ENCODE peak calls at places on chromosomes 13 and 19, in seven cellular contexts. One of them, this sample, is unnamed.

GRCh38 chr13:111474136-111475002 is 153.9 kb downstream of the TEX29 start:
- DNase-seq in IMR-90: peak
- DNase-seq in fibroblast of lung: peak
- DNase-seq in AG04449: peak
- DNase-seq in RWPE1: peak
- DNase-seq in progenitor cell of endocrine pancreas: no peak
- DNase-seq in cardiac fibroblast: peak
- DNase-seq in this sample: peak

GRCh38 chr19:5193192-5193591 is 147.4 kb downstream of the PTPRS start:
- DNase-seq in IMR-90: no peak
- DNase-seq in fibroblast of lung: no peak
- DNase-seq in AG04449: no peak
- DNase-seq in RWPE1: no peak
- DNase-seq in progenitor cell of endocrine pancreas: no peak
- DNase-seq in cardiac fibroblast: no peak
- DNase-seq in this sample: no peak

GRCh38 chr13:58480011-58480410 is 848.5 kb downstream of the PCDH17 start:
- DNase-seq in IMR-90: no peak
- DNase-seq in fibroblast of lung: peak
- DNase-seq in AG04449: no peak
- DNase-seq in RWPE1: no peak
- DNase-seq in progenitor cell of endocrine pancreas: no peak
- DNase-seq in cardiac fibroblast: no peak
- DNase-seq in this sample: no peak

GRCh38 chr13:59425211-59425721 is 738.5 kb downstream of the DIAPH3 start:
- DNase-seq in IMR-90: peak
- DNase-seq in fibroblast of lung: peak
- DNase-seq in AG04449: peak
- DNase-seq in RWPE1: no peak
- DNase-seq in progenitor cell of endocrine pancreas: no peak
- DNase-seq in cardiac fibroblast: peak
- DNase-seq in this sample: no peak

GRCh38 chr13:113914333-113915011 is 50.6 kb upstream of the GAS6 start:
- DNase-seq in IMR-90: no peak
- DNase-seq in fibroblast of lung: no peak
- DNase-seq in AG04449: no peak
- DNase-seq in RWPE1: no peak
- DNase-seq in progenitor cell of endocrine pancreas: no peak
- DNase-seq in cardiac fibroblast: no peak
- DNase-seq in this sample: no peak

GRCh38 chr19:591099-591958 is 1.6 kb downstream of the HCN2 start:
- DNase-seq in IMR-90: no peak
- DNase-seq in fibroblast of lung: no peak
- DNase-seq in AG04449: no peak
- DNase-seq in RWPE1: no peak
- DNase-seq in progenitor cell of endocrine pancreas: peak
- DNase-seq in cardiac fibroblast: no peak
- DNase-seq in this sample: peak

GRCh38 chr19:15340086-15340485 is 7.7 kb upstream of the BRD4 start:
- DNase-seq in IMR-90: no peak
- DNase-seq in fibroblast of lung: no peak
- DNase-seq in AG04449: no peak
- DNase-seq in RWPE1: no peak
- DNase-seq in progenitor cell of endocrine pancreas: no peak
- DNase-seq in cardiac fibroblast: no peak
- DNase-seq in this sample: no peak

GRCh38 chr19:13483215-13483614 is 23.1 kb downstream of the CACNA1A start:
- DNase-seq in IMR-90: no peak
- DNase-seq in fibroblast of lung: no peak
- DNase-seq in AG04449: no peak
- DNase-seq in RWPE1: no peak
- DNase-seq in progenitor cell of endocrine pancreas: no peak
- DNase-seq in cardiac fibroblast: no peak
- DNase-seq in this sample: no peak

GRCh38 chr13:76903544-76904162 is 17.4 kb upstream of the KCTD12 start:
- DNase-seq in IMR-90: peak
- DNase-seq in fibroblast of lung: peak
- DNase-seq in AG04449: peak
- DNase-seq in RWPE1: peak
- DNase-seq in progenitor cell of endocrine pancreas: peak
- DNase-seq in cardiac fibroblast: peak
- DNase-seq in this sample: peak

GRCh38 chr19:16112778-16113177 is 1.1 kb downstream of the RAB8A start:
- DNase-seq in IMR-90: no peak
- DNase-seq in fibroblast of lung: no peak
- DNase-seq in AG04449: no peak
- DNase-seq in RWPE1: no peak
- DNase-seq in progenitor cell of endocrine pancreas: no peak
- DNase-seq in cardiac fibroblast: no peak
- DNase-seq in this sample: no peak

GRCh38 chr13:44199627-44200207 is 173.9 kb upstream of the SERP2 start:
- DNase-seq in IMR-90: no peak
- DNase-seq in fibroblast of lung: no peak
- DNase-seq in AG04449: no peak
- DNase-seq in RWPE1: peak
- DNase-seq in progenitor cell of endocrine pancreas: no peak
- DNase-seq in cardiac fibroblast: no peak
- DNase-seq in this sample: peak

GRCh38 chr13:48739346-48740037 is 85.8 kb downstream of the CYSLTR2 start:
- DNase-seq in IMR-90: peak
- DNase-seq in fibroblast of lung: peak
- DNase-seq in AG04449: no peak
- DNase-seq in RWPE1: no peak
- DNase-seq in progenitor cell of endocrine pancreas: no peak
- DNase-seq in cardiac fibroblast: peak
- DNase-seq in this sample: no peak

GRCh38 chr19:10587022-10587838 is at the start of gene AP1M2:
- DNase-seq in IMR-90: no peak
- DNase-seq in fibroblast of lung: no peak
- DNase-seq in AG04449: no peak
- DNase-seq in RWPE1: no peak
- DNase-seq in progenitor cell of endocrine pancreas: peak
- DNase-seq in cardiac fibroblast: no peak
- DNase-seq in this sample: no peak

GRCh38 chr13:95111608-95112007 is 189.6 kb downstream of the ABCC4 start:
- DNase-seq in IMR-90: no peak
- DNase-seq in fibroblast of lung: no peak
- DNase-seq in AG04449: no peak
- DNase-seq in RWPE1: no peak
- DNase-seq in progenitor cell of endocrine pancreas: no peak
- DNase-seq in cardiac fibroblast: no peak
- DNase-seq in this sample: no peak

GRCh38 chr19:33580026-33580644 is 41.6 kb upstream of the CHST8 start:
- DNase-seq in IMR-90: no peak
- DNase-seq in fibroblast of lung: no peak
- DNase-seq in AG04449: no peak
- DNase-seq in RWPE1: no peak
- DNase-seq in progenitor cell of endocrine pancreas: peak
- DNase-seq in cardiac fibroblast: no peak
- DNase-seq in this sample: no peak

GRCh38 chr19:5680083-5680436 is 256 bp downstream of the MICOS13 start:
- DNase-seq in IMR-90: peak
- DNase-seq in fibroblast of lung: no peak
- DNase-seq in AG04449: no peak
- DNase-seq in RWPE1: no peak
- DNase-seq in progenitor cell of endocrine pancreas: no peak
- DNase-seq in cardiac fibroblast: no peak
- DNase-seq in this sample: peak

GRCh38 chr19:46080561-46080960 is 39.8 kb upstream of the IGFL4 start:
- DNase-seq in IMR-90: peak
- DNase-seq in fibroblast of lung: peak
- DNase-seq in AG04449: peak
- DNase-seq in RWPE1: no peak
- DNase-seq in progenitor cell of endocrine pancreas: no peak
- DNase-seq in cardiac fibroblast: peak
- DNase-seq in this sample: peak

GRCh38 chr19:16382775-16383543 is 58.3 kb downstream of the KLF2 start:
- DNase-seq in IMR-90: peak
- DNase-seq in fibroblast of lung: peak
- DNase-seq in AG04449: peak
- DNase-seq in RWPE1: peak
- DNase-seq in progenitor cell of endocrine pancreas: peak
- DNase-seq in cardiac fibroblast: peak
- DNase-seq in this sample: peak

DNA sequence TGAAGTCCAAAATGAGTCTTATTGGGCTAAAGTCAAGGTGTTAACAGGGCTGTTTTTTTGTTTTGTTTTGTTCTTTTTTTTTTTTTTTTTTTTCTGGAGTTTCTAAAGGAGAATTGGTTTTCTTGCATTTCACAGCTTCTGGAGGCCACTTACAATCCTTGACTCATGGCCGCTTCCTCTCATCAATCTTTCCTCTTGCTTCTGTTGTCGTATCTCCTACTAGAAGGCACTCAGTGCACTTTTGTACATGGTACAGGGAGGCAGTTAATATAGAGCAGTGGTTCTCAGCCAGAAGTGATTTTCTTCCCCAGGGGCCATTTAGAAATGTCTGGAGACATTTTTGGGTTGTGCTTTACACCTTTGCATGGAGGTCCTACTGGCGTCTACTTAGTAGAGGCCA is 546.6 kb downstream of the DCT start:
- DNase-seq in IMR-90: no peak
- DNase-seq in fibroblast of lung: peak
- DNase-seq in AG04449: no peak
- DNase-seq in RWPE1: no peak
- DNase-seq in progenitor cell of endocrine pancreas: no peak
- DNase-seq in cardiac fibroblast: no peak
- DNase-seq in this sample: no peak
- TF ChIP-seq CTCF in IMR-90: no peak
- TF ChIP-seq CTCF in fibroblast of lung: no peak
- TF ChIP-seq CTCF in AG04449: no peak
- TF ChIP-seq CTCF in RWPE1: no peak
- TF ChIP-seq CTCF in progenitor cell of endocrine pancreas: no peak
- TF ChIP-seq CTCF in cardiac fibroblast: no peak
- TF ChIP-seq CTCF in this sample: no peak

DNA sequence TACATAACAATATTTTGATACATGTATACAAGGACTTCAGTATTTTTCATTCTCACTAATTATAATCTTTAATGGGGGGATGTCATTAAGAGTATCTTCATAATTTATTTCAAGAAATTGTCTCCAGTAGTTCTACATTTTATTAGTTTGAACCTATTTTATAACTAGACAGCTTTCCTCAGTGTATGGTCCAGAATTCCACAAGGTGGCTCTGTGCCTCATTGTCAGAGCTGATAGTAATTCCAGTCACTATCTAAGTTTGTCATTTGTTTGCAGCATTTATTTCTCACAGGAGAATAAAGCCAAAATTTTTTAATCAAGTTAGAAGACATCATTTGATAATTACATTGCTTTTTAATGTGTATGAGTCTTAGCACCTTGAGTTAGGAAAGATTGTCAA is 1633.0 kb upstream of the PCDH20 start:
- DNase-seq in IMR-90: peak
- DNase-seq in fibroblast of lung: no peak
- DNase-seq in AG04449: no peak
- DNase-seq in RWPE1: no peak
- DNase-seq in progenitor cell of endocrine pancreas: no peak
- DNase-seq in cardiac fibroblast: no peak
- DNase-seq in this sample: peak
- TF ChIP-seq CTCF in IMR-90: peak
- TF ChIP-seq CTCF in fibroblast of lung: peak
- TF ChIP-seq CTCF in AG04449: no peak
- TF ChIP-seq CTCF in RWPE1: no peak
- TF ChIP-seq CTCF in progenitor cell of endocrine pancreas: peak
- TF ChIP-seq CTCF in cardiac fibroblast: no peak
- TF ChIP-seq CTCF in this sample: no peak

GRCh38 chr13:62631124-62631523 is 1215.5 kb upstream of the PCDH20 start:
- DNase-seq in IMR-90: no peak
- DNase-seq in fibroblast of lung: no peak
- DNase-seq in AG04449: no peak
- DNase-seq in RWPE1: no peak
- DNase-seq in progenitor cell of endocrine pancreas: no peak
- DNase-seq in cardiac fibroblast: no peak
- DNase-seq in this sample: no peak

GRCh38 chr13:62629618-62630017 is 1214.0 kb upstream of the PCDH20 start:
- DNase-seq in IMR-90: no peak
- DNase-seq in fibroblast of lung: no peak
- DNase-seq in AG04449: no peak
- DNase-seq in RWPE1: no peak
- DNase-seq in progenitor cell of endocrine pancreas: no peak
- DNase-seq in cardiac fibroblast: no peak
- DNase-seq in this sample: no peak

GRCh38 chr13:62627226-62627625 is 1211.6 kb upstream of the PCDH20 start:
- DNase-seq in IMR-90: no peak
- DNase-seq in fibroblast of lung: no peak
- DNase-seq in AG04449: no peak
- DNase-seq in RWPE1: no peak
- DNase-seq in progenitor cell of endocrine pancreas: no peak
- DNase-seq in cardiac fibroblast: no peak
- DNase-seq in this sample: no peak

GRCh38 chr13:62625214-62625613 is 1209.6 kb upstream of the PCDH20 start:
- DNase-seq in IMR-90: no peak
- DNase-seq in fibroblast of lung: no peak
- DNase-seq in AG04449: no peak
- DNase-seq in RWPE1: no peak
- DNase-seq in progenitor cell of endocrine pancreas: no peak
- DNase-seq in cardiac fibroblast: no peak
- DNase-seq in this sample: no peak

DNA sequence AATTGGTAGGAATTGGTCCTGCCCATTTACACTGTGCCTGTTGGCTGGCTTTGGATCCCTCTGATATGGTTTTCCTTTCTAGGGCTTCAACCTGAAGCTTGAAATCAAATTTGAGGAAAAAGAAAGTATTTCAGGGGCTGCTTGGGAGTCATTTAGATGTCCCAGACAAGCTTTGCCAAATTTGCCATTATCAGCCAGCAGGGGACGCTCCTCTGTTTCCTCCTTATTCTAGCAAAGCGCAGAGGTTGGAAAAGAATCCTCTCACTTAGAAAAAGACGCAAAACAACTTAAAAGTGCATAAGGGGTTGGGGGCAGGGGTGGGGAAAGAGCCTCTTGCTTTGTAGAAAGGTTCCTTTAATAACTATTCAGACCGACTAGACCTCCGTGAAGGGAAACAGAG is 1211.1 kb upstream of the PCDH20 start:
- DNase-seq in IMR-90: no peak
- DNase-seq in fibroblast of lung: no peak
- DNase-seq in AG04449: no peak
- DNase-seq in RWPE1: no peak
- DNase-seq in progenitor cell of endocrine pancreas: no peak
- DNase-seq in cardiac fibroblast: no peak
- DNase-seq in this sample: peak
- TF ChIP-seq CTCF in IMR-90: peak
- TF ChIP-seq CTCF in fibroblast of lung: peak
- TF ChIP-seq CTCF in AG04449: no peak
- TF ChIP-seq CTCF in RWPE1: no peak
- TF ChIP-seq CTCF in progenitor cell of endocrine pancreas: peak
- TF ChIP-seq CTCF in cardiac fibroblast: no peak
- TF ChIP-seq CTCF in this sample: no peak

DNA sequence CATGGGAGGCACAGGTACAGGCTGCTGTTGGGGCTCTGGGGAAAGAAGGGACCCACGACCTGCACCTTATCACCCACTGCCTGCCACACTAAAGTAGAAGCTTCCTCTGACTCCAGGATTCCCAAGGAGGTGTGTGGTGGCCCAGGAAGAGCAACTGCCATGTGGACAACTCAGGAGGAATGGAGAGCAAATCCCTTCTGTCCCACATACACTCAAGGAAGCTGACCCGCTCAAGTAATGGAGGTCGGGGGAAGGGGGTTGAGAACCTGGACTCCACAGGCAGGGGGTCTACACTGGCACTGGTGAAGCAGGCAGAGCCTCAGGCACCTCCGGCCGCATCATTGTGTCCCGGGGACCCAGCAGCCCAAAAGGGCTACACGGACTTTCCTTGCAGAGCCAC is 29.4 kb upstream of the SLC15A1 start:
- DNase-seq in IMR-90: no peak
- DNase-seq in fibroblast of lung: no peak
- DNase-seq in AG04449: no peak
- DNase-seq in RWPE1: no peak
- DNase-seq in progenitor cell of endocrine pancreas: no peak
- DNase-seq in cardiac fibroblast: no peak
- DNase-seq in this sample: no peak
- TF ChIP-seq CTCF in IMR-90: no peak
- TF ChIP-seq CTCF in fibroblast of lung: no peak
- TF ChIP-seq CTCF in AG04449: no peak
- TF ChIP-seq CTCF in RWPE1: no peak
- TF ChIP-seq CTCF in progenitor cell of endocrine pancreas: no peak
- TF ChIP-seq CTCF in cardiac fibroblast: no peak
- TF ChIP-seq CTCF in this sample: no peak